ENCODE peak calls at places on chromosome 12, in six cellular contexts. P is K562; J is Panc1; F is CD8-positive, alpha-beta memory T cell; M is IMR-90; A is CD4-positive, alpha-beta T cell. Q is an unnamed sample.

GRCh38 chr12:111093428-111094142 is 173.2 kb upstream of the MYL2 start:
- DNase-seq in P (no peak), J (no peak), F (peak; percentile 8), M (no peak), A (no peak), Q (no peak)

GRCh38 chr12:44972746-44973421 is 78.0 kb downstream of the DBX2 start:
- DNase-seq in P (no peak), J (no peak), F (no peak), M (no peak), A (no peak), Q (no peak)

GRCh38 chr12:77847665-77848431 is 17.2 kb downstream of the NAV3 start:
- DNase-seq in P (no peak), J (peak; percentile 94), F (no peak), M (peak; percentile 82), A (no peak), Q (no peak)

GRCh38 chr12:7118914-7119313 is 9.8 kb downstream of the RBP5 start:
- DNase-seq in P (no peak), J (no peak), F (no peak), M (no peak), A (no peak), Q (no peak)

GRCh38 chr12:75960086-75960910 is 71.3 kb downstream of the PHLDA1 start:
- DNase-seq in P (no peak), J (no peak), F (no peak), M (peak; percentile 18), A (no peak), Q (no peak)

GRCh38 chr12:123142948-123143752 is 7.7 kb downstream of the PITPNM2 start:
- DNase-seq in P (peak; percentile 61), J (no peak), F (no peak), M (no peak), A (no peak), Q (no peak)

GRCh38 chr12:132710062-132710421 is 600 bp upstream of the PGAM5 start:
- DNase-seq in P (no peak), J (no peak), F (no peak), M (no peak), A (no peak), Q (no peak)

GRCh38 chr12:45590646-45591045 is 138.9 kb upstream of the ARID2 start:
- DNase-seq in P (no peak), J (no peak), F (no peak), M (no peak), A (no peak), Q (no peak)

GRCh38 chr12:24416423-24417109 is 467.1 kb upstream of the SOX5 start:
- DNase-seq in P (no peak), J (no peak), F (no peak), M (no peak), A (no peak), Q (no peak)

GRCh38 chr12:89732511-89732910 is 23.9 kb upstream of the ATP2B1 start:
- DNase-seq in P (no peak), J (no peak), F (no peak), M (no peak), A (no peak), Q (no peak)

GRCh38 chr12:78696267-78696666 is 168.3 kb upstream of the SYT1 start:
- DNase-seq in P (no peak), J (no peak), F (no peak), M (no peak), A (no peak), Q (no peak)

GRCh38 chr12:109934026-109934425 is 34.0 kb downstream of the TCHP start:
- DNase-seq in P (no peak), J (no peak), F (no peak), M (peak; percentile 52), A (no peak), Q (no peak)

GRCh38 chr12:123120452-123121166 is 30.3 kb downstream of the PITPNM2 start:
- DNase-seq in P (no peak), J (no peak), F (no peak), M (no peak), A (peak; percentile 21), Q (no peak)

GRCh38 chr12:106766393-106766826 is 8.1 kb upstream of the RIC8B start:
- DNase-seq in P (no peak), J (no peak), F (no peak), M (no peak), A (no peak), Q (no peak)

GRCh38 chr12:118651487-118651886 is 275.1 kb downstream of the SUDS3 start:
- DNase-seq in P (no peak), J (no peak), F (no peak), M (no peak), A (no peak), Q (no peak)

GRCh38 chr12:90979936-90980335 is 24.8 kb downstream of the EPYC start:
- DNase-seq in P (no peak), J (no peak), F (no peak), M (peak; percentile 49), A (no peak), Q (no peak)

GRCh38 chr12:89162704-89163261 is 189.5 kb downstream of the DUSP6 start:
- DNase-seq in P (no peak), J (peak; percentile 5), F (no peak), M (peak; percentile 99), A (no peak), Q (no peak)

GRCh38 chr12:132955094-132955932 is 793 bp downstream of the ZNF605 start:
- DNase-seq in P (peak; percentile 12), J (peak; percentile 8), F (no peak), M (peak; percentile 67), A (no peak), Q (no peak)

GRCh38 chr12:95480230-95480629 is 6.3 kb downstream of the METAP2 start:
- DNase-seq in P (no peak), J (no peak), F (no peak), M (peak; percentile 69), A (no peak), Q (no peak)

GRCh38 chr12:79515526-79515935 is 175.2 kb downstream of the PAWR start:
- DNase-seq in P (no peak), J (no peak), F (no peak), M (no peak), A (no peak), Q (no peak)

GRCh38 chr12:29208060-29208459 is 59.0 kb downstream of the FAR2 start:
- DNase-seq in P (no peak), J (no peak), F (no peak), M (no peak), A (no peak), Q (no peak)

GRCh38 chr12:15443050-15443449 is 120.7 kb downstream of the PTPRO start:
- DNase-seq in P (no peak), J (no peak), F (no peak), M (no peak), A (no peak), Q (no peak)

GRCh38 chr12:121799175-121799841 is 4.5 kb upstream of the SETD1B start:
- DNase-seq in P (peak; percentile 59), J (no peak), F (peak; percentile 66), M (peak; percentile 85), A (peak; percentile 52), Q (no peak)

GRCh38 chr12:116690016-116690709 is 47.7 kb downstream of the SPRING1 start:
- DNase-seq in P (no peak), J (no peak), F (no peak), M (no peak), A (no peak), Q (no peak)

GRCh38 chr12:133129368-133130037 is 571 bp downstream of the ZNF891 start:
- DNase-seq in P (no peak), J (no peak), F (no peak), M (peak; percentile 15), A (no peak), Q (no peak)

GRCh38 chr12:4140607-4141301 is 132.8 kb upstream of the CCND2 start:
- DNase-seq in P (no peak), J (no peak), F (no peak), M (no peak), A (no peak), Q (no peak)

GRCh38 chr12:69059465-69060457 is 126.8 kb upstream of the CPM start:
- DNase-seq in P (no peak), J (peak; percentile 36), F (no peak), M (peak; percentile 96), A (no peak), Q (no peak)

GRCh38 chr12:10801727-10802126 is 700 bp downstream of the TAS2R7 start:
- DNase-seq in P (no peak), J (no peak), F (no peak), M (no peak), A (no peak), Q (no peak)

GRCh38 chr12:108846320-108846719 is 11.1 kb downstream of the SSH1 start:
- DNase-seq in P (no peak), J (no peak), F (no peak), M (no peak), A (no peak), Q (peak; percentile 58)
- H3K27ac ChIP-seq in P (no peak overlapping the region), J (no peak overlapping the region), F (no peak overlapping the region), M (peak overlapping the region; percentile 24), A (no peak overlapping the region), Q (peak overlapping the region; percentile 52)

DNA sequence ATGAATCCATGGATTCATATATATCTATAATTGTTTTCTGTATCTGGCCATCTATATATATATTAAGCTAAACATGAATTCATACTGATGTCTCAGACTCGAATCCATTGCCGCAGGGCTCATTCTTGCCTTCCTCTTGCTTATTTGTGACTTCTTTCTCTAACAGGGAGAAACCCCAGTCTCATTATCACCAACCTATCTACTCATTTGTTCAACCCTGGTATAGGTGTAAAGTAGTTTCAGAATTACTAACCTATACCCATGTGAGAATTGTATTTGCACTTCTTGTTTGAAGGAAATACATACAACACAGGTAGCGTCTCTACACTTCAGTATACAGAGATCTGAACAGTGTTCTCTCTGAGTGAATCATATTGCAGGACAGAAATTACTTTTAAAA is 77.7 kb downstream of the PTPN11 start:
- DNase-seq in P (no peak), J (no peak), F (no peak), M (no peak), A (no peak), Q (no peak)
- H3K27ac ChIP-seq in P (no peak overlapping the region), J (no peak overlapping the region), F (no peak overlapping the region), M (no peak overlapping the region), A (no peak overlapping the region), Q (no peak overlapping the region)

DNA sequence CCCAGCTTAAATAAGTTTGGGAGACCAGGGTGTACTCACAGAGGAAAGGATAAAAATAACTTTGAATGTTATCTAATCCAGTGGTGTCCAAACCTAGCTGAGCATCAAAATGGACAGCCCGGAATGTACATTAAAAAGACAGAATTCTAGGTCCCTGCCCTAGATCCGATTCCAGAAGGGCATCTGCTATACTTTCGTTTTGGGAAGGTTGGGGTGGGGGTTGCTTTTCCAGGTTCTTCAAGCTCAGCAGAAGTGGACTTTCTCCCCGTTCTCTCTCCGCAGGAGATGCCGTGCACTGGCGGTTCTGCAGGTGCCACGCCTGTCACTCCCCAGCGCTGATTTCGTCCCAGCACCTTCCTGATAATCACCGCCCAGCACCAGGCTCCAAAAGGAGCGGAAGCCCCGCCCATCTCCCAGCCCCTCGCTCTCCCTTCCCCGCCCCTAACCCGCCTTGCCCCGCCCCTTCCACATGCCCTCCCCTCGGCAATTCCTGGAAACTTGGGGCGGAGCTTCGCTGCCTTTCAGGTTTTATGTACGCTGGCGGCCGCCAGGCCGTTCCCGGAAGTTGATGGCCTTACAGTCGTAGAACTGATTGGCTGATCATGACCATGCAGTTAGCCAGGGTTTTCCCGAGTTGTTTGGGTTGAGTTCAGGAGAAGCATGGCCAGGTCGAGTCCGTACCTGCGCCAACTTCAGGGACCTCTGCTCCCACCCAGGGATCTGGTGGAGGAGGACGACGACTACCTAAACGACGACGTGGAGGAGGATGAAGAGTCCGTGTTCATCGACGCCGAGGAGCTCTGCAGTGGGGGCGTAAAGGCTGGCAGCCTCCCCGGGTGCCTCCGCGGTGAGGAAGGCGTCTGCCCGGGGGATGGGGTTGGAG is at the start of gene HELB:
- DNase-seq in P (peak; percentile 97), J (peak; percentile 76), F (peak; percentile 86), M (peak; percentile 95), A (peak; percentile 97), Q (peak; percentile 85)
- H3K27ac ChIP-seq in P (peak within 1 kb of the TSS; percentile 82), J (peak within 1 kb of the TSS; percentile 86), F (peak within 1 kb of the TSS; percentile 82), M (peak within 1 kb of the TSS; percentile 72), A (peak within 1 kb of the TSS; percentile 86), Q (peak within 1 kb of the TSS; percentile 71)

GRCh38 chr12:9701380-9702154 is 31.3 kb downstream of the CLECL1 start:
- DNase-seq in P (no peak), J (no peak), F (peak; percentile 22), M (no peak), A (no peak), Q (no peak)
- H3K27ac ChIP-seq in P (no peak overlapping the region), J (no peak overlapping the region), F (peak overlapping the region; percentile 33), M (no peak overlapping the region), A (peak overlapping the region; percentile 55), Q (no peak overlapping the region)

Q was measured in caudate nucleus.